ENCODE peak calls at places on chromosomes 6 and 20, in seven cellular contexts. J, W, X, A, C, I and N are unnamed samples.

GRCh38 chr6:16585805-16586204 is 175.5 kb downstream of the ATXN1 start:
- DNase-seq in A (peak; percentile 7), X (peak; percentile 16), J (no peak), I (no peak), W (no peak), C (no peak), N (peak; percentile 52)

GRCh38 chr6:156917213-156917612 is 140.0 kb downstream of the ARID1B start:
- DNase-seq in W (no peak), X (no peak), J (no peak), A (no peak), I (no peak), C (no peak), N (no peak)

GRCh38 chr6:112233864-112234263 is 20.5 kb downstream of the LAMA4 start:
- DNase-seq in A (peak; percentile 93), I (no peak), J (no peak), W (no peak), C (no peak), X (peak; percentile 97), N (peak; percentile 67)

GRCh38 chr6:26240981-26241770 is 123.8 kb upstream of the BTN3A2 start:
- DNase-seq in I (no peak), W (peak; percentile 71), J (peak; percentile 39), C (no peak), X (peak; percentile 85), A (peak; percentile 73), N (no peak)

GRCh38 chr6:21773199-21773974 is 179.8 kb downstream of the SOX4 start:
- DNase-seq in C (no peak), I (no peak), W (no peak), A (no peak), J (no peak), X (no peak), N (no peak)

GRCh38 chr6:42523158-42523814 is 40.5 kb upstream of the UBR2 start:
- DNase-seq in J (no peak), C (no peak), A (no peak), I (no peak), W (no peak), X (no peak), N (no peak)

GRCh38 chr6:2986722-2987196 is 12.9 kb upstream of the NQO2 start:
- DNase-seq in C (no peak), I (no peak), J (no peak), W (no peak), X (peak; percentile 85), A (peak; percentile 91), N (peak; percentile 61)

GRCh38 chr20:57061058-57061900 is 205.2 kb downstream of the BMP7 start:
- DNase-seq in C (no peak), A (peak; percentile 12), J (no peak), X (no peak), W (no peak), I (peak; percentile 39), N (peak; percentile 60)

GRCh38 chr6:68192988-68193387 is 442.1 kb upstream of the ADGRB3 start:
- DNase-seq in C (no peak), W (no peak), X (no peak), I (no peak), J (no peak), A (no peak), N (no peak)